ENCODE peak calls at places on chromosomes 4 and X, in six cellular contexts. One of them, this sample, is unnamed. For H3K36me3, the result is how much of the 10 kb centered on the place peaks cover.

GRCh38 chrX:139691493-139691842 is 16.5 kb downstream of the MCF2 start:
- DNase-seq in heart right ventricle: no peak
- DNase-seq in IMR-90: no peak
- DNase-seq in cardiac muscle cell: peak
- DNase-seq in lung: no peak
- DNase-seq in adipocyte: peak
- DNase-seq in this sample: no peak

GRCh38 chr4:168483786-168484185 is 3.5 kb upstream of the DDX60L start:
- DNase-seq in adipocyte: peak
- DNase-seq in heart right ventricle: no peak
- DNase-seq in lung: no peak
- DNase-seq in cardiac muscle cell: no peak
- DNase-seq in IMR-90: peak
- DNase-seq in this sample: no peak

GRCh38 chrX:43581167-43581566 is 74.9 kb upstream of the MAOA start:
- DNase-seq in lung: no peak
- DNase-seq in IMR-90: no peak
- DNase-seq in heart right ventricle: no peak
- DNase-seq in adipocyte: no peak
- DNase-seq in cardiac muscle cell: no peak
- DNase-seq in this sample: no peak

GRCh38 chr4:2714071-2714770 is 41.9 kb downstream of the TNIP2 start:
- DNase-seq in heart right ventricle: peak
- DNase-seq in IMR-90: peak
- DNase-seq in lung: peak
- DNase-seq in cardiac muscle cell: peak
- DNase-seq in adipocyte: peak
- DNase-seq in this sample: peak

GRCh38 chr4:1245481-1246051 is 3.4 kb downstream of the CTBP1 start:
- DNase-seq in cardiac muscle cell: no peak
- DNase-seq in adipocyte: no peak
- DNase-seq in IMR-90: no peak
- DNase-seq in heart right ventricle: peak
- DNase-seq in lung: no peak
- DNase-seq in this sample: no peak

GRCh38 chrX:85851418-85851817 is 195.9 kb downstream of the CHM start:
- DNase-seq in lung: peak
- DNase-seq in cardiac muscle cell: peak
- DNase-seq in IMR-90: peak
- DNase-seq in adipocyte: peak
- DNase-seq in heart right ventricle: no peak
- DNase-seq in this sample: no peak

GRCh38 chr4:98780926-98781325 is 122.5 kb upstream of the TSPAN5 start:
- DNase-seq in cardiac muscle cell: no peak
- DNase-seq in lung: no peak
- DNase-seq in IMR-90: no peak
- DNase-seq in heart right ventricle: no peak
- DNase-seq in adipocyte: no peak
- DNase-seq in this sample: no peak

GRCh38 chrX:20412871-20413486 is 146.3 kb upstream of the RPS6KA3 start:
- DNase-seq in cardiac muscle cell: no peak
- DNase-seq in lung: peak
- DNase-seq in adipocyte: no peak
- DNase-seq in heart right ventricle: peak
- DNase-seq in IMR-90: no peak
- DNase-seq in this sample: no peak

GRCh38 chr4:109945056-109945455 is 32.4 kb downstream of the EGF start:
- DNase-seq in lung: no peak
- DNase-seq in heart right ventricle: no peak
- DNase-seq in adipocyte: no peak
- DNase-seq in cardiac muscle cell: no peak
- DNase-seq in IMR-90: no peak
- DNase-seq in this sample: no peak

GRCh38 chrX:34382416-34382815 is 250.3 kb upstream of the FAM47A start:
- DNase-seq in lung: no peak
- DNase-seq in IMR-90: no peak
- DNase-seq in cardiac muscle cell: peak
- DNase-seq in heart right ventricle: no peak
- DNase-seq in adipocyte: peak
- DNase-seq in this sample: peak

GRCh38 chr4:127174168-127174567 is 458.6 kb upstream of the INTU start:
- DNase-seq in cardiac muscle cell: no peak
- DNase-seq in heart right ventricle: no peak
- DNase-seq in IMR-90: no peak
- DNase-seq in lung: no peak
- DNase-seq in adipocyte: no peak
- DNase-seq in this sample: no peak

GRCh38 chr4:105306158-105306781 is 159.6 kb downstream of the TET2 start:
- DNase-seq in heart right ventricle: no peak
- DNase-seq in IMR-90: no peak
- DNase-seq in adipocyte: no peak
- DNase-seq in cardiac muscle cell: no peak
- DNase-seq in lung: peak
- DNase-seq in this sample: peak

GRCh38 chr4:20248155-20248558 is 3.5 kb upstream of the SLIT2 start:
- DNase-seq in adipocyte: peak
- DNase-seq in lung: no peak
- DNase-seq in heart right ventricle: no peak
- DNase-seq in IMR-90: peak
- DNase-seq in cardiac muscle cell: peak
- DNase-seq in this sample: peak

GRCh38 chrX:2484721-2485459 is 15.9 kb downstream of the DHRSX start:
- DNase-seq in adipocyte: peak
- DNase-seq in lung: no peak
- DNase-seq in IMR-90: peak
- DNase-seq in cardiac muscle cell: peak
- DNase-seq in heart right ventricle: peak
- DNase-seq in this sample: peak

GRCh38 chr4:3207531-3208037 is 41.4 kb upstream of the MSANTD1 start:
- DNase-seq in IMR-90: peak
- DNase-seq in adipocyte: peak
- DNase-seq in heart right ventricle: no peak
- DNase-seq in cardiac muscle cell: peak
- DNase-seq in lung: no peak
- DNase-seq in this sample: no peak

GRCh38 chr4:113064244-113064643 is 14.8 kb downstream of the ANK2 start:
- DNase-seq in lung: no peak
- DNase-seq in IMR-90: no peak
- DNase-seq in adipocyte: no peak
- DNase-seq in cardiac muscle cell: no peak
- DNase-seq in heart right ventricle: no peak
- DNase-seq in this sample: no peak

GRCh38 chrX:114787016-114787415 is 203.1 kb downstream of the HTR2C start:
- DNase-seq in heart right ventricle: no peak
- DNase-seq in IMR-90: no peak
- DNase-seq in adipocyte: no peak
- DNase-seq in cardiac muscle cell: no peak
- DNase-seq in lung: no peak
- DNase-seq in this sample: no peak

DNA sequence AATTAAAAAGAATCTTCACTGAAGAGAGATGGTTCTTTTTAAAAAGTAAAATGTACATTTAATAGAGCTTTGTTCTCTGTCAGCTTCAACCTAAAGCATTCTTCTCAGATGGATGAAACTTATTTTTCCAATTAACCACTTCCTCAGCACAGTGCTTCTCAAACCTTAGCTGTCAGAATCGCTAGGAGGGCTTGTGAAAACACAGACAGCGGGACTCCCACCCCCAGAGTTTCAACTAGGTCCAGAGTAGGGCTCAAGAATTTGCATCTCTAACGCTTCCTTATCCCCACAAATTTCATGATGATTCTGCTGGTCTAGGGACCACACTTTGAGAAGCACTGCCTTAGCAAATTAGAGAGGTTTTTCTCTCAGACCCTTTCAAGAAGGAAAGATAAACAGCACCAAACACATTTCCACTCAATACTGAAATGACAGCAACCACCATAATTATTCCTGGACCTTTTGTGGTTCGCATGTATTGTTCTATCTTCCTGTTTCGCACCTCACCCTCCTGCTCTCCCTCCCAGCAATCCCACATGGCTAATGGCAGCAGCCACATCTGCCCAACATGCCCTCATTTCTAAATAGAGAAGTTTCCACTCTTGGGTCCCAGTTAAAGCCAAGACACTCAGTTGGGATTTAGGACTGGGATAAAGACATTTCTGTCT is 73.2 kb downstream of the ZNF827 start:
- DNase-seq in adipocyte: no peak
- DNase-seq in cardiac muscle cell: no peak
- DNase-seq in lung: no peak
- DNase-seq in IMR-90: no peak
- DNase-seq in heart right ventricle: no peak
- DNase-seq in this sample: no peak
- H3K36me3 ChIP-seq in adipocyte: under half
- H3K36me3 ChIP-seq in cardiac muscle cell: under half
- H3K36me3 ChIP-seq in lung: under half
- H3K36me3 ChIP-seq in IMR-90: under half
- H3K36me3 ChIP-seq in heart right ventricle: under half
- H3K36me3 ChIP-seq in this sample: under half

GRCh38 chrX:40734956-40735317 is 405 bp downstream of the MED14 start:
- DNase-seq in IMR-90: no peak
- DNase-seq in cardiac muscle cell: no peak
- DNase-seq in adipocyte: peak
- DNase-seq in lung: no peak
- DNase-seq in heart right ventricle: peak
- DNase-seq in this sample: no peak
- H3K36me3 ChIP-seq in IMR-90: under half
- H3K36me3 ChIP-seq in cardiac muscle cell: under half
- H3K36me3 ChIP-seq in adipocyte: under half
- H3K36me3 ChIP-seq in lung: under half
- H3K36me3 ChIP-seq in heart right ventricle: under half
- H3K36me3 ChIP-seq in this sample: under half

GRCh38 chrX:17484592-17484991 is 109.6 kb downstream of the NHS start:
- DNase-seq in heart right ventricle: no peak
- DNase-seq in adipocyte: no peak
- DNase-seq in cardiac muscle cell: no peak
- DNase-seq in lung: no peak
- DNase-seq in IMR-90: no peak
- DNase-seq in this sample: no peak
- H3K36me3 ChIP-seq in heart right ventricle: under half
- H3K36me3 ChIP-seq in adipocyte: under half
- H3K36me3 ChIP-seq in cardiac muscle cell: under half
- H3K36me3 ChIP-seq in lung: under half
- H3K36me3 ChIP-seq in IMR-90: under half
- H3K36me3 ChIP-seq in this sample: under half

GRCh38 chr4:94256833-94257232 is 49.2 kb downstream of the SMARCAD1 start:
- DNase-seq in adipocyte: peak
- DNase-seq in IMR-90: peak
- DNase-seq in lung: no peak
- DNase-seq in cardiac muscle cell: no peak
- DNase-seq in heart right ventricle: no peak
- DNase-seq in this sample: no peak
- H3K36me3 ChIP-seq in adipocyte: under half
- H3K36me3 ChIP-seq in IMR-90: under half
- H3K36me3 ChIP-seq in lung: under half
- H3K36me3 ChIP-seq in cardiac muscle cell: under half
- H3K36me3 ChIP-seq in heart right ventricle: under half
- H3K36me3 ChIP-seq in this sample: under half

GRCh38 chr4:153471691-153472080 is 5.5 kb downstream of the TMEM131L start:
- DNase-seq in heart right ventricle: no peak
- DNase-seq in adipocyte: no peak
- DNase-seq in lung: no peak
- DNase-seq in cardiac muscle cell: no peak
- DNase-seq in IMR-90: no peak
- DNase-seq in this sample: no peak
- H3K36me3 ChIP-seq in heart right ventricle: under half
- H3K36me3 ChIP-seq in adipocyte: under half
- H3K36me3 ChIP-seq in lung: under half
- H3K36me3 ChIP-seq in cardiac muscle cell: under half
- H3K36me3 ChIP-seq in IMR-90: under half
- H3K36me3 ChIP-seq in this sample: under half